ENCODE peak calls at places on chromosomes 13 and 19, in four cellular contexts. D, F, S and Z are unnamed samples.

GRCh38 chr13:31807090-31807541 is 67.8 kb downstream of the RXFP2 start:
- DNase-seq in S (no peak), D (no peak), F (no peak), Z (no peak)

GRCh38 chr13:26324294-26324693 is 70.4 kb downstream of the CDK8 start:
- DNase-seq in S (no peak), F (no peak), D (no peak), Z (no peak)

GRCh38 chr19:45901912-45902650 is at the start of gene MYPOP:
- DNase-seq in S (no peak), D (no peak), F (no peak), Z (no peak)

GRCh38 chr13:27920677-27921420 is 1.0 kb downstream of the PDX1 start:
- DNase-seq in S (no peak), F (no peak), D (no peak), Z (no peak)

GRCh38 chr13:28204690-28205443 is 66.5 kb downstream of the PAN3 start:
- DNase-seq in D (no peak), S (peak), F (no peak), Z (no peak)

GRCh38 chr13:48580185-48580803 is 47.4 kb upstream of the RCBTB2 start:
- DNase-seq in F (no peak), D (peak), S (no peak), Z (peak)

GRCh38 chr19:33463194-33463593 is 58.4 kb downstream of the PEPD start:
- DNase-seq in F (no peak), S (no peak), D (no peak), Z (no peak)

GRCh38 chr13:52109096-52109495 is 19.8 kb downstream of the NEK5 start:
- DNase-seq in S (no peak), F (no peak), D (no peak), Z (no peak)

GRCh38 chr13:113135281-113135760 is 12.7 kb downstream of the F10 start:
- DNase-seq in D (no peak), F (no peak), S (no peak), Z (no peak)

GRCh38 chr19:35166100-35167063 is 11.8 kb downstream of the FXYD5 start:
- DNase-seq in D (peak), F (no peak), S (no peak), Z (no peak)

GRCh38 chr13:56561327-56561726 is 579.4 kb upstream of the PRR20A start:
- DNase-seq in S (no peak), D (no peak), F (no peak), Z (no peak)

GRCh38 chr13:109684836-109685602 is 101.4 kb downstream of the IRS2 start:
- DNase-seq in S (no peak), D (no peak), F (no peak), Z (no peak)

GRCh38 chr13:87094646-87095045 is 576.5 kb upstream of the SLITRK5 start:
- DNase-seq in D (no peak), S (no peak), F (no peak), Z (no peak)

GRCh38 chr13:73956101-73956500 is 178.1 kb downstream of the KLF12 start:
- DNase-seq in S (no peak), F (no peak), D (no peak), Z (no peak)

GRCh38 chr19:3189702-3190469 is 4.2 kb downstream of the NCLN start:
- DNase-seq in S (no peak), F (no peak), D (no peak), Z (no peak)

GRCh38 chr13:38897521-38897920 is 93.1 kb downstream of the STOML3 start:
- DNase-seq in D (no peak), F (no peak), S (no peak), Z (no peak)

GRCh38 chr19:39038098-39038497 is 5.7 kb upstream of the FBXO27 start:
- DNase-seq in S (no peak), F (no peak), D (peak), Z (peak)

GRCh38 chr19:15280915-15281683 is 48.9 kb upstream of the EPHX3 start:
- DNase-seq in S (no peak), D (peak), F (no peak), Z (no peak)

GRCh38 chr19:13366529-13367143 is 139.6 kb downstream of the CACNA1A start:
- DNase-seq in D (peak), S (no peak), F (peak), Z (peak)

GRCh38 chr19:29630661-29631060 is 24.6 kb downstream of the POP4 start:
- DNase-seq in S (no peak), D (no peak), F (no peak), Z (no peak)

GRCh38 chr13:32165791-32166190 is 134.2 kb downstream of the FRY start:
- DNase-seq in S (no peak), F (no peak), D (no peak), Z (no peak)

GRCh38 chr19:35937345-35938281 is 1.4 kb downstream of the LRFN3 start:
- DNase-seq in F (no peak), S (no peak), D (no peak), Z (no peak)

GRCh38 chr13:92175330-92175729 is 776.9 kb downstream of the GPC5 start:
- DNase-seq in S (no peak), F (no peak), D (no peak), Z (no peak)

GRCh38 chr13:36261011-36261410 is 36.6 kb downstream of the CCDC169 start:
- DNase-seq in S (no peak), D (no peak), F (no peak), Z (no peak)

GRCh38 chr19:1474011-1474764 is 4.8 kb downstream of the C19orf25 start:
- DNase-seq in F (no peak), D (no peak), S (no peak), Z (no peak)

GRCh38 chr13:29397265-29397664 is 198.2 kb downstream of the SLC7A1 start:
- DNase-seq in F (no peak), S (no peak), D (no peak), Z (no peak)

GRCh38 chr13:66128692-66129269 is 1101.4 kb downstream of the PCDH9 start:
- DNase-seq in D (no peak), F (no peak), S (no peak), Z (no peak)
- TF ChIP-seq EGR1 in D (no peak), F (no peak), S (no peak), Z (no peak)

DNA sequence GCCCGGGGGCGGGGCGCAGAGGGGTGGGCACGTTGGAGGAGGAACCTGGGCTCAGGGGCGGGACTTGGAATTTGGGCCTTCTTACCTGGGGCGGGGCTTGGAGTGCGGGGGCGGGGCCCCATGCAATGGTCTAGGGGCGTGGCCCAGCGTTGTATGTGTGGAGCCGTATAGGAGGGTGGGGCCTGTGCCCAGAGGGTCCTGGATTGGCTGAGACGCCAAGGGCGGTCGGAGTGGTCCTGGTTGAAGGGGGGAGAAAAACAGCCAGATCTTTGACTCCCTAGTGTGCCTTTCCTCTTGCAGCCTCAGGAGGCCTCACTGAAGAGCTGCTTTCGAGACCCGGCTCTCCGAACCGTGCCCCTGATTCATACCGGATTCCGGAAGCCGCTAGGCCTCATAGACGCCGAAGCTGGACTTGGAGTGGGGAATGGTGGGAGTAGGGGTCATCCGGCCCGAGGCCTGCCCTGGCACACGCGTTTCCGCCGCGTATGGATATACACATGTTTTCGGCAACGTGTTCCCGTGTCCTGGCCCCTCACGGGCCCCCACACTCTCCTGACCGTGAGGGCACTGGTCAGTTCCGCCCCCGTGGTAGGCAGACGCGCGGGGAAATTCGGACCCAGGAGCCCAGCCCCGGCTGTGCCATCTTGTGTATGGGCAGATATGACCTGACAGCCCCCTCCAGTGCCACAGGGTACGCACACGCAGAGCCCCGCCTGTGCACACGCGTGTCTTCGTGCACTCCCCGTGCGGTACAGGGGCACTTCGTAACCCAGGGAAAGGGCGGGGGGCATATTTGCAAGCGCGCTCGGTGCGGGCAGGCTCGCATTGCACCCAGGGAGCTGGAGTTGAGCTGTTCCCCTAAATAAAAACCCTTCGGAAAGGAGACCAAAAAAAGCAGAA is 661 bp upstream of the PRR12 start:
- DNase-seq in D (peak), S (peak), F (peak), Z (peak)
- TF ChIP-seq POLR2A in D (peak), S (peak), F (peak), Z (peak)

GRCh38 chr13:21014139-21014665 is 47.2 kb downstream of the LATS2 start:
- DNase-seq in D (no peak), S (no peak), F (no peak), Z (no peak)

GRCh38 chr13:21013682-21014038 is 47.7 kb downstream of the LATS2 start:
- DNase-seq in F (no peak), D (no peak), S (no peak), Z (no peak)

GRCh38 chr13:21014666-21015170 is 46.7 kb downstream of the LATS2 start:
- DNase-seq in D (no peak), S (no peak), F (no peak), Z (no peak)

GRCh38 chr13:21016487-21016886 is 44.9 kb downstream of the LATS2 start:
- DNase-seq in F (no peak), S (no peak), D (no peak), Z (no peak)

GRCh38 chr13:21015284-21015683 is 46.1 kb downstream of the LATS2 start:
- DNase-seq in D (no peak), F (no peak), S (no peak), Z (no peak)
- TF ChIP-seq EGR1 in D (no peak), F (no peak), S (no peak), Z (no peak)

GRCh38 chr13:98039261-98039660 is 85.8 kb downstream of the IPO5 start:
- DNase-seq in D (no peak), S (no peak), F (no peak), Z (no peak)

GRCh38 chr13:98035373-98035772 is 81.9 kb downstream of the IPO5 start:
- DNase-seq in F (no peak), S (no peak), D (no peak), Z (no peak)

GRCh38 chr13:98032168-98032567 is 78.7 kb downstream of the IPO5 start:
- DNase-seq in S (no peak), F (no peak), D (no peak), Z (no peak)

GRCh38 chr13:98033277-98034247 is 80.1 kb downstream of the IPO5 start:
- DNase-seq in F (no peak), D (peak), S (no peak), Z (peak)
- TF ChIP-seq POLR2A in F (no peak), D (no peak), S (no peak), Z (no peak)

DNA sequence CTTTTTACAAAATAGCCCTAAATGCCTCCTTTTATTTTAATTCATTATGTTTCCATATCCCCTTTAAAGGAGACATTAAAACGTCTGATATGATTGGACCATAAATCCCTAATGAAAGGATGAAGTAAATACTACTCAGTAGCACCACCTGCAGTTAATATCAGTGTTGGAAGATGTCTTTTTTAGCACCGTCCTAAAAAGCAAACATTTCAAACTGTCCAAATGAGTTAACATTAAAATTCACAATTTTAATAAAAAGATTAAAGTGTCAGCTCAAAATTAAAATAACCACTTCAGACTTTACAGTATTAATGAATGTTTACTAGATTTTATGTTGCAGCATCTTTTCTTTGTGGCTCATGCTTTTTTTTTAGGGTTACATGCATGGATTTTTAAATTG is 12.3 kb downstream of the ZNF507 start:
- DNase-seq in D (no peak), F (no peak), S (no peak), Z (no peak)
- TF ChIP-seq EGR1 in D (no peak), F (no peak), S (no peak), Z (no peak)